ENCODE peak calls at places on chromosomes 12 and 14, in five cellular contexts. J is ACHN; A is stimulated activated CD8-positive, alpha-beta memory T cell treated with anti-CD3 and anti-CD28 coated beads, Interleukin-7, amount 100 ng/mL, for 1 hour; L is T1000; H is NCI-H2171. U is an unnamed sample.

GRCh38 chr14:33589334-33589733 is 361.5 kb downstream of the EGLN3 start:
- DNase-seq in L (peak), H (no peak), A (no peak), J (no peak), U (no peak)

GRCh38 chr14:75452324-75452723 is 24.5 kb downstream of the JDP2 start:
- DNase-seq in A (no peak), L (no peak), H (no peak), J (no peak), U (no peak)

GRCh38 chr14:67172520-67172919 is 16.7 kb upstream of the GARIN2 start:
- DNase-seq in H (no peak), J (no peak), A (no peak), L (no peak), U (no peak)

GRCh38 chr12:40921563-40922163 is 229.4 kb downstream of the CNTN1 start:
- DNase-seq in J (peak), H (peak), A (no peak), L (no peak), U (no peak)

GRCh38 chr12:7101047-7101693 is 7.8 kb downstream of the C1RL start:
- DNase-seq in J (no peak), H (no peak), A (no peak), L (no peak), U (no peak)

GRCh38 chr12:130832561-130833209 is 6.4 kb downstream of the STX2 start:
- DNase-seq in J (no peak), H (no peak), L (no peak), A (no peak), U (no peak)

GRCh38 chr14:52724360-52724644 is 5.7 kb upstream of the STYX start:
- DNase-seq in J (no peak), L (no peak), A (no peak), H (no peak), U (no peak)

GRCh38 chr12:121391619-121392324 is 8.1 kb upstream of the RNF34 start:
- DNase-seq in J (no peak), L (no peak), A (no peak), H (peak), U (no peak)

GRCh38 chr14:96094211-96094610 is 55.0 kb downstream of the C14orf132 start:
- DNase-seq in A (no peak), L (no peak), H (no peak), J (no peak), U (no peak)

GRCh38 chr14:103332143-103332919 is 1.7 kb upstream of the EIF5 start:
- DNase-seq in J (no peak), H (no peak), L (no peak), A (no peak), U (no peak)

GRCh38 chr12:104736307-104736706 is 221.8 kb downstream of the SLC41A2 start:
- DNase-seq in J (no peak), A (no peak), L (no peak), H (no peak), U (no peak)

GRCh38 chr12:52454411-52455201 is 2.7 kb upstream of the KRT6B start:
- DNase-seq in L (no peak), A (no peak), H (no peak), J (no peak), U (no peak)